ENCODE peak calls at places on chromosomes 7 and 10, in nine cellular contexts. One of them, this sample, is unnamed.

GRCh38 chr7:26918241-26918640 is 53.9 kb upstream of the SKAP2 start:
- DNase-seq in NCI-H2029 treated with DMSO at 0.1 percent for 48 hours: no peak
- DNase-seq in renal cortical epithelial cell: peak
- DNase-seq in NCI-H510A treated with DMSO at 0.1 percent for 48 hours: no peak
- DNase-seq in GM10248: no peak
- DNase-seq in heart right ventricle: no peak
- DNase-seq in EL: peak
- DNase-seq in hypothalamus: no peak
- DNase-seq in stimulated activated CD4-positive, alpha-beta T cell treated with anti-CD3 and anti-CD28 coated beads, Interleukin-12 subunit alpha, Interleukin-12 subunit beta, amount 100 ng/mL, for 48 hours: no peak
- DNase-seq in this sample: no peak

GRCh38 chr10:33134011-33134751 is 176.2 kb upstream of the ITGB1 start:
- DNase-seq in NCI-H2029 treated with DMSO at 0.1 percent for 48 hours: no peak
- DNase-seq in renal cortical epithelial cell: peak
- DNase-seq in NCI-H510A treated with DMSO at 0.1 percent for 48 hours: peak
- DNase-seq in GM10248: no peak
- DNase-seq in heart right ventricle: no peak
- DNase-seq in EL: peak
- DNase-seq in hypothalamus: no peak
- DNase-seq in stimulated activated CD4-positive, alpha-beta T cell treated with anti-CD3 and anti-CD28 coated beads, Interleukin-12 subunit alpha, Interleukin-12 subunit beta, amount 100 ng/mL, for 48 hours: peak
- DNase-seq in this sample: no peak

GRCh38 chr10:70561051-70561450 is 41.5 kb downstream of the PRF1 start:
- DNase-seq in NCI-H2029 treated with DMSO at 0.1 percent for 48 hours: no peak
- DNase-seq in renal cortical epithelial cell: no peak
- DNase-seq in NCI-H510A treated with DMSO at 0.1 percent for 48 hours: no peak
- DNase-seq in GM10248: no peak
- DNase-seq in heart right ventricle: no peak
- DNase-seq in EL: no peak
- DNase-seq in hypothalamus: no peak
- DNase-seq in stimulated activated CD4-positive, alpha-beta T cell treated with anti-CD3 and anti-CD28 coated beads, Interleukin-12 subunit alpha, Interleukin-12 subunit beta, amount 100 ng/mL, for 48 hours: no peak
- DNase-seq in this sample: no peak

GRCh38 chr7:105690286-105690915 is 109.1 kb upstream of the EFCAB10 start:
- DNase-seq in NCI-H2029 treated with DMSO at 0.1 percent for 48 hours: no peak
- DNase-seq in renal cortical epithelial cell: no peak
- DNase-seq in NCI-H510A treated with DMSO at 0.1 percent for 48 hours: no peak
- DNase-seq in GM10248: no peak
- DNase-seq in heart right ventricle: no peak
- DNase-seq in EL: peak
- DNase-seq in hypothalamus: no peak
- DNase-seq in stimulated activated CD4-positive, alpha-beta T cell treated with anti-CD3 and anti-CD28 coated beads, Interleukin-12 subunit alpha, Interleukin-12 subunit beta, amount 100 ng/mL, for 48 hours: no peak
- DNase-seq in this sample: no peak

GRCh38 chr10:121510201-121510771 is 88.0 kb downstream of the FGFR2 start:
- DNase-seq in NCI-H2029 treated with DMSO at 0.1 percent for 48 hours: no peak
- DNase-seq in renal cortical epithelial cell: peak
- DNase-seq in NCI-H510A treated with DMSO at 0.1 percent for 48 hours: no peak
- DNase-seq in GM10248: no peak
- DNase-seq in heart right ventricle: no peak
- DNase-seq in EL: peak
- DNase-seq in hypothalamus: no peak
- DNase-seq in stimulated activated CD4-positive, alpha-beta T cell treated with anti-CD3 and anti-CD28 coated beads, Interleukin-12 subunit alpha, Interleukin-12 subunit beta, amount 100 ng/mL, for 48 hours: no peak
- DNase-seq in this sample: no peak

GRCh38 chr10:124093076-124093773 is at the start of gene CHST15:
- DNase-seq in NCI-H2029 treated with DMSO at 0.1 percent for 48 hours: no peak
- DNase-seq in renal cortical epithelial cell: peak
- DNase-seq in NCI-H510A treated with DMSO at 0.1 percent for 48 hours: peak
- DNase-seq in GM10248: no peak
- DNase-seq in heart right ventricle: peak
- DNase-seq in EL: peak
- DNase-seq in hypothalamus: peak
- DNase-seq in stimulated activated CD4-positive, alpha-beta T cell treated with anti-CD3 and anti-CD28 coated beads, Interleukin-12 subunit alpha, Interleukin-12 subunit beta, amount 100 ng/mL, for 48 hours: no peak
- DNase-seq in this sample: peak

GRCh38 chr7:81873559-81873958 is 103.7 kb upstream of the HGF start:
- DNase-seq in NCI-H2029 treated with DMSO at 0.1 percent for 48 hours: no peak
- DNase-seq in renal cortical epithelial cell: no peak
- DNase-seq in NCI-H510A treated with DMSO at 0.1 percent for 48 hours: no peak
- DNase-seq in GM10248: no peak
- DNase-seq in heart right ventricle: no peak
- DNase-seq in EL: peak
- DNase-seq in hypothalamus: no peak
- DNase-seq in stimulated activated CD4-positive, alpha-beta T cell treated with anti-CD3 and anti-CD28 coated beads, Interleukin-12 subunit alpha, Interleukin-12 subunit beta, amount 100 ng/mL, for 48 hours: no peak
- DNase-seq in this sample: no peak

GRCh38 chr10:97222346-97222961 is 36.7 kb upstream of the SLIT1 start:
- DNase-seq in NCI-H2029 treated with DMSO at 0.1 percent for 48 hours: no peak
- DNase-seq in renal cortical epithelial cell: no peak
- DNase-seq in NCI-H510A treated with DMSO at 0.1 percent for 48 hours: no peak
- DNase-seq in GM10248: no peak
- DNase-seq in heart right ventricle: no peak
- DNase-seq in EL: no peak
- DNase-seq in hypothalamus: no peak
- DNase-seq in stimulated activated CD4-positive, alpha-beta T cell treated with anti-CD3 and anti-CD28 coated beads, Interleukin-12 subunit alpha, Interleukin-12 subunit beta, amount 100 ng/mL, for 48 hours: no peak
- DNase-seq in this sample: peak

GRCh38 chr10:58820862-58821559 is 308.3 kb downstream of the BICC1 start:
- DNase-seq in NCI-H2029 treated with DMSO at 0.1 percent for 48 hours: no peak
- DNase-seq in renal cortical epithelial cell: peak
- DNase-seq in NCI-H510A treated with DMSO at 0.1 percent for 48 hours: no peak
- DNase-seq in GM10248: no peak
- DNase-seq in heart right ventricle: no peak
- DNase-seq in EL: peak
- DNase-seq in hypothalamus: no peak
- DNase-seq in stimulated activated CD4-positive, alpha-beta T cell treated with anti-CD3 and anti-CD28 coated beads, Interleukin-12 subunit alpha, Interleukin-12 subunit beta, amount 100 ng/mL, for 48 hours: no peak
- DNase-seq in this sample: no peak

GRCh38 chr7:69115788-69116187 is 482.5 kb upstream of the AUTS2 start:
- DNase-seq in NCI-H2029 treated with DMSO at 0.1 percent for 48 hours: no peak
- DNase-seq in renal cortical epithelial cell: no peak
- DNase-seq in NCI-H510A treated with DMSO at 0.1 percent for 48 hours: no peak
- DNase-seq in GM10248: no peak
- DNase-seq in heart right ventricle: no peak
- DNase-seq in EL: no peak
- DNase-seq in hypothalamus: no peak
- DNase-seq in stimulated activated CD4-positive, alpha-beta T cell treated with anti-CD3 and anti-CD28 coated beads, Interleukin-12 subunit alpha, Interleukin-12 subunit beta, amount 100 ng/mL, for 48 hours: no peak
- DNase-seq in this sample: no peak

GRCh38 chr7:43954524-43955228 is 28.4 kb downstream of the UBE2D4 start:
- DNase-seq in NCI-H2029 treated with DMSO at 0.1 percent for 48 hours: no peak
- DNase-seq in renal cortical epithelial cell: peak
- DNase-seq in NCI-H510A treated with DMSO at 0.1 percent for 48 hours: peak
- DNase-seq in GM10248: peak
- DNase-seq in heart right ventricle: no peak
- DNase-seq in EL: peak
- DNase-seq in hypothalamus: peak
- DNase-seq in stimulated activated CD4-positive, alpha-beta T cell treated with anti-CD3 and anti-CD28 coated beads, Interleukin-12 subunit alpha, Interleukin-12 subunit beta, amount 100 ng/mL, for 48 hours: no peak
- DNase-seq in this sample: peak

GRCh38 chr7:85285502-85285901 is 98.6 kb upstream of the SEMA3D start:
- DNase-seq in NCI-H2029 treated with DMSO at 0.1 percent for 48 hours: no peak
- DNase-seq in renal cortical epithelial cell: peak
- DNase-seq in NCI-H510A treated with DMSO at 0.1 percent for 48 hours: no peak
- DNase-seq in GM10248: no peak
- DNase-seq in heart right ventricle: no peak
- DNase-seq in EL: no peak
- DNase-seq in hypothalamus: no peak
- DNase-seq in stimulated activated CD4-positive, alpha-beta T cell treated with anti-CD3 and anti-CD28 coated beads, Interleukin-12 subunit alpha, Interleukin-12 subunit beta, amount 100 ng/mL, for 48 hours: no peak
- DNase-seq in this sample: no peak

GRCh38 chr10:58919927-58920654 is 256.4 kb upstream of the PHYHIPL start:
- DNase-seq in NCI-H2029 treated with DMSO at 0.1 percent for 48 hours: no peak
- DNase-seq in renal cortical epithelial cell: peak
- DNase-seq in NCI-H510A treated with DMSO at 0.1 percent for 48 hours: no peak
- DNase-seq in GM10248: no peak
- DNase-seq in heart right ventricle: no peak
- DNase-seq in EL: peak
- DNase-seq in hypothalamus: no peak
- DNase-seq in stimulated activated CD4-positive, alpha-beta T cell treated with anti-CD3 and anti-CD28 coated beads, Interleukin-12 subunit alpha, Interleukin-12 subunit beta, amount 100 ng/mL, for 48 hours: no peak
- DNase-seq in this sample: no peak

GRCh38 chr7:54839538-54840213 is 80.7 kb upstream of the SEC61G start:
- DNase-seq in NCI-H2029 treated with DMSO at 0.1 percent for 48 hours: no peak
- DNase-seq in renal cortical epithelial cell: peak
- DNase-seq in NCI-H510A treated with DMSO at 0.1 percent for 48 hours: no peak
- DNase-seq in GM10248: no peak
- DNase-seq in heart right ventricle: peak
- DNase-seq in EL: peak
- DNase-seq in hypothalamus: no peak
- DNase-seq in stimulated activated CD4-positive, alpha-beta T cell treated with anti-CD3 and anti-CD28 coated beads, Interleukin-12 subunit alpha, Interleukin-12 subunit beta, amount 100 ng/mL, for 48 hours: no peak
- DNase-seq in this sample: peak

GRCh38 chr7:351256-351655 is 61.3 kb downstream of the FOXL3 start:
- DNase-seq in NCI-H2029 treated with DMSO at 0.1 percent for 48 hours: no peak
- DNase-seq in renal cortical epithelial cell: no peak
- DNase-seq in NCI-H510A treated with DMSO at 0.1 percent for 48 hours: no peak
- DNase-seq in GM10248: no peak
- DNase-seq in heart right ventricle: peak
- DNase-seq in EL: no peak
- DNase-seq in hypothalamus: no peak
- DNase-seq in stimulated activated CD4-positive, alpha-beta T cell treated with anti-CD3 and anti-CD28 coated beads, Interleukin-12 subunit alpha, Interleukin-12 subunit beta, amount 100 ng/mL, for 48 hours: peak
- DNase-seq in this sample: no peak

GRCh38 chr10:46223626-46224413 is 63.0 kb upstream of the ANTXRL start:
- DNase-seq in NCI-H2029 treated with DMSO at 0.1 percent for 48 hours: no peak
- DNase-seq in renal cortical epithelial cell: no peak
- DNase-seq in NCI-H510A treated with DMSO at 0.1 percent for 48 hours: no peak
- DNase-seq in GM10248: no peak
- DNase-seq in heart right ventricle: no peak
- DNase-seq in EL: no peak
- DNase-seq in hypothalamus: no peak
- DNase-seq in stimulated activated CD4-positive, alpha-beta T cell treated with anti-CD3 and anti-CD28 coated beads, Interleukin-12 subunit alpha, Interleukin-12 subunit beta, amount 100 ng/mL, for 48 hours: no peak
- DNase-seq in this sample: no peak

GRCh38 chr10:51879238-51879637 is 179.8 kb upstream of the CSTF2T start:
- DNase-seq in NCI-H2029 treated with DMSO at 0.1 percent for 48 hours: no peak
- DNase-seq in renal cortical epithelial cell: peak
- DNase-seq in NCI-H510A treated with DMSO at 0.1 percent for 48 hours: no peak
- DNase-seq in GM10248: peak
- DNase-seq in heart right ventricle: no peak
- DNase-seq in EL: peak
- DNase-seq in hypothalamus: no peak
- DNase-seq in stimulated activated CD4-positive, alpha-beta T cell treated with anti-CD3 and anti-CD28 coated beads, Interleukin-12 subunit alpha, Interleukin-12 subunit beta, amount 100 ng/mL, for 48 hours: peak
- DNase-seq in this sample: no peak

GRCh38 chr7:3722396-3722846 is 421.4 kb downstream of the SDK1 start:
- DNase-seq in NCI-H2029 treated with DMSO at 0.1 percent for 48 hours: no peak
- DNase-seq in renal cortical epithelial cell: peak
- DNase-seq in NCI-H510A treated with DMSO at 0.1 percent for 48 hours: peak
- DNase-seq in GM10248: no peak
- DNase-seq in heart right ventricle: no peak
- DNase-seq in EL: no peak
- DNase-seq in hypothalamus: no peak
- DNase-seq in stimulated activated CD4-positive, alpha-beta T cell treated with anti-CD3 and anti-CD28 coated beads, Interleukin-12 subunit alpha, Interleukin-12 subunit beta, amount 100 ng/mL, for 48 hours: peak
- DNase-seq in this sample: peak

GRCh38 chr10:70380350-70381135 is 1.9 kb downstream of the LRRC20 start:
- DNase-seq in NCI-H2029 treated with DMSO at 0.1 percent for 48 hours: no peak
- DNase-seq in renal cortical epithelial cell: no peak
- DNase-seq in NCI-H510A treated with DMSO at 0.1 percent for 48 hours: no peak
- DNase-seq in GM10248: no peak
- DNase-seq in heart right ventricle: no peak
- DNase-seq in EL: no peak
- DNase-seq in hypothalamus: no peak
- DNase-seq in stimulated activated CD4-positive, alpha-beta T cell treated with anti-CD3 and anti-CD28 coated beads, Interleukin-12 subunit alpha, Interleukin-12 subunit beta, amount 100 ng/mL, for 48 hours: no peak
- DNase-seq in this sample: no peak

GRCh38 chr7:64651203-64651602 is 14.7 kb upstream of the ZNF107 start:
- DNase-seq in NCI-H2029 treated with DMSO at 0.1 percent for 48 hours: no peak
- DNase-seq in renal cortical epithelial cell: no peak
- DNase-seq in NCI-H510A treated with DMSO at 0.1 percent for 48 hours: no peak
- DNase-seq in GM10248: no peak
- DNase-seq in heart right ventricle: no peak
- DNase-seq in EL: no peak
- DNase-seq in hypothalamus: no peak
- DNase-seq in stimulated activated CD4-positive, alpha-beta T cell treated with anti-CD3 and anti-CD28 coated beads, Interleukin-12 subunit alpha, Interleukin-12 subunit beta, amount 100 ng/mL, for 48 hours: no peak
- DNase-seq in this sample: no peak

GRCh38 chr7:7114575-7115291 is 67.6 kb upstream of the C1GALT1 start:
- DNase-seq in NCI-H2029 treated with DMSO at 0.1 percent for 48 hours: peak
- DNase-seq in renal cortical epithelial cell: no peak
- DNase-seq in NCI-H510A treated with DMSO at 0.1 percent for 48 hours: peak
- DNase-seq in GM10248: no peak
- DNase-seq in heart right ventricle: no peak
- DNase-seq in EL: no peak
- DNase-seq in hypothalamus: no peak
- DNase-seq in stimulated activated CD4-positive, alpha-beta T cell treated with anti-CD3 and anti-CD28 coated beads, Interleukin-12 subunit alpha, Interleukin-12 subunit beta, amount 100 ng/mL, for 48 hours: no peak
- DNase-seq in this sample: no peak

GRCh38 chr10:110221044-110221720 is 13.8 kb downstream of the MXI1 start:
- DNase-seq in NCI-H2029 treated with DMSO at 0.1 percent for 48 hours: no peak
- DNase-seq in renal cortical epithelial cell: no peak
- DNase-seq in NCI-H510A treated with DMSO at 0.1 percent for 48 hours: no peak
- DNase-seq in GM10248: no peak
- DNase-seq in heart right ventricle: no peak
- DNase-seq in EL: no peak
- DNase-seq in hypothalamus: no peak
- DNase-seq in stimulated activated CD4-positive, alpha-beta T cell treated with anti-CD3 and anti-CD28 coated beads, Interleukin-12 subunit alpha, Interleukin-12 subunit beta, amount 100 ng/mL, for 48 hours: no peak
- DNase-seq in this sample: no peak

GRCh38 chr10:29636178-29636577 is 1.4 kb upstream of the SVIL start:
- DNase-seq in NCI-H2029 treated with DMSO at 0.1 percent for 48 hours: no peak
- DNase-seq in renal cortical epithelial cell: peak
- DNase-seq in NCI-H510A treated with DMSO at 0.1 percent for 48 hours: no peak
- DNase-seq in GM10248: no peak
- DNase-seq in heart right ventricle: no peak
- DNase-seq in EL: no peak
- DNase-seq in hypothalamus: no peak
- DNase-seq in stimulated activated CD4-positive, alpha-beta T cell treated with anti-CD3 and anti-CD28 coated beads, Interleukin-12 subunit alpha, Interleukin-12 subunit beta, amount 100 ng/mL, for 48 hours: no peak
- DNase-seq in this sample: no peak

GRCh38 chr7:98231489-98232275 is 20.4 kb downstream of the TECPR1 start:
- DNase-seq in NCI-H2029 treated with DMSO at 0.1 percent for 48 hours: no peak
- DNase-seq in renal cortical epithelial cell: no peak
- DNase-seq in NCI-H510A treated with DMSO at 0.1 percent for 48 hours: no peak
- DNase-seq in GM10248: no peak
- DNase-seq in heart right ventricle: no peak
- DNase-seq in EL: no peak
- DNase-seq in hypothalamus: no peak
- DNase-seq in stimulated activated CD4-positive, alpha-beta T cell treated with anti-CD3 and anti-CD28 coated beads, Interleukin-12 subunit alpha, Interleukin-12 subunit beta, amount 100 ng/mL, for 48 hours: no peak
- DNase-seq in this sample: no peak

GRCh38 chr10:68333452-68333851 is 724 bp upstream of the PBLD start:
- DNase-seq in NCI-H2029 treated with DMSO at 0.1 percent for 48 hours: no peak
- DNase-seq in renal cortical epithelial cell: no peak
- DNase-seq in NCI-H510A treated with DMSO at 0.1 percent for 48 hours: no peak
- DNase-seq in GM10248: no peak
- DNase-seq in heart right ventricle: no peak
- DNase-seq in EL: no peak
- DNase-seq in hypothalamus: no peak
- DNase-seq in stimulated activated CD4-positive, alpha-beta T cell treated with anti-CD3 and anti-CD28 coated beads, Interleukin-12 subunit alpha, Interleukin-12 subunit beta, amount 100 ng/mL, for 48 hours: no peak
- DNase-seq in this sample: no peak

GRCh38 chr10:88670497-88670896 is 6.3 kb downstream of the LIPF start:
- DNase-seq in NCI-H2029 treated with DMSO at 0.1 percent for 48 hours: no peak
- DNase-seq in renal cortical epithelial cell: peak
- DNase-seq in NCI-H510A treated with DMSO at 0.1 percent for 48 hours: no peak
- DNase-seq in GM10248: peak
- DNase-seq in heart right ventricle: no peak
- DNase-seq in EL: no peak
- DNase-seq in hypothalamus: no peak
- DNase-seq in stimulated activated CD4-positive, alpha-beta T cell treated with anti-CD3 and anti-CD28 coated beads, Interleukin-12 subunit alpha, Interleukin-12 subunit beta, amount 100 ng/mL, for 48 hours: peak
- DNase-seq in this sample: no peak

GRCh38 chr7:158074896-158075632 is 512.6 kb downstream of the PTPRN2 start:
- DNase-seq in NCI-H2029 treated with DMSO at 0.1 percent for 48 hours: no peak
- DNase-seq in renal cortical epithelial cell: no peak
- DNase-seq in NCI-H510A treated with DMSO at 0.1 percent for 48 hours: peak
- DNase-seq in GM10248: no peak
- DNase-seq in heart right ventricle: no peak
- DNase-seq in EL: no peak
- DNase-seq in hypothalamus: no peak
- DNase-seq in stimulated activated CD4-positive, alpha-beta T cell treated with anti-CD3 and anti-CD28 coated beads, Interleukin-12 subunit alpha, Interleukin-12 subunit beta, amount 100 ng/mL, for 48 hours: no peak
- DNase-seq in this sample: no peak

GRCh38 chr10:118046491-118047362 is at the start of gene RAB11FIP2:
- DNase-seq in NCI-H2029 treated with DMSO at 0.1 percent for 48 hours: peak
- DNase-seq in renal cortical epithelial cell: peak
- DNase-seq in NCI-H510A treated with DMSO at 0.1 percent for 48 hours: peak
- DNase-seq in GM10248: peak
- DNase-seq in heart right ventricle: peak
- DNase-seq in EL: peak
- DNase-seq in hypothalamus: peak
- DNase-seq in stimulated activated CD4-positive, alpha-beta T cell treated with anti-CD3 and anti-CD28 coated beads, Interleukin-12 subunit alpha, Interleukin-12 subunit beta, amount 100 ng/mL, for 48 hours: peak
- DNase-seq in this sample: peak

GRCh38 chr10:90420637-90421318 is 437.1 kb downstream of the HTR7 start:
- DNase-seq in NCI-H2029 treated with DMSO at 0.1 percent for 48 hours: no peak
- DNase-seq in renal cortical epithelial cell: no peak
- DNase-seq in NCI-H510A treated with DMSO at 0.1 percent for 48 hours: no peak
- DNase-seq in GM10248: no peak
- DNase-seq in heart right ventricle: no peak
- DNase-seq in EL: no peak
- DNase-seq in hypothalamus: no peak
- DNase-seq in stimulated activated CD4-positive, alpha-beta T cell treated with anti-CD3 and anti-CD28 coated beads, Interleukin-12 subunit alpha, Interleukin-12 subunit beta, amount 100 ng/mL, for 48 hours: no peak
- DNase-seq in this sample: no peak

GRCh38 chr10:130409346-130409745 is 273.2 kb downstream of the GLRX3 start:
- DNase-seq in NCI-H2029 treated with DMSO at 0.1 percent for 48 hours: no peak
- DNase-seq in renal cortical epithelial cell: no peak
- DNase-seq in NCI-H510A treated with DMSO at 0.1 percent for 48 hours: no peak
- DNase-seq in GM10248: no peak
- DNase-seq in heart right ventricle: no peak
- DNase-seq in EL: no peak
- DNase-seq in hypothalamus: no peak
- DNase-seq in stimulated activated CD4-positive, alpha-beta T cell treated with anti-CD3 and anti-CD28 coated beads, Interleukin-12 subunit alpha, Interleukin-12 subunit beta, amount 100 ng/mL, for 48 hours: no peak
- DNase-seq in this sample: no peak

GRCh38 chr7:137393570-137393969 is 50.0 kb upstream of the PTN start:
- DNase-seq in NCI-H2029 treated with DMSO at 0.1 percent for 48 hours: peak
- DNase-seq in renal cortical epithelial cell: no peak
- DNase-seq in NCI-H510A treated with DMSO at 0.1 percent for 48 hours: no peak
- DNase-seq in GM10248: no peak
- DNase-seq in heart right ventricle: no peak
- DNase-seq in EL: no peak
- DNase-seq in hypothalamus: no peak
- DNase-seq in stimulated activated CD4-positive, alpha-beta T cell treated with anti-CD3 and anti-CD28 coated beads, Interleukin-12 subunit alpha, Interleukin-12 subunit beta, amount 100 ng/mL, for 48 hours: no peak
- DNase-seq in this sample: no peak

This sample was measured in HEK293T.